ENCODE peak calls at places on chromosomes 4 and X, in nine cellular contexts. M, Y, D, B, X, J, O, N and A are unnamed samples.

GRCh38 chrX:25198891-25199290 is 183.1 kb upstream of the ARX start:
- DNase-seq in M (no peak), Y (no peak), D (no peak), B (no peak), X (no peak), J (no peak), O (no peak), N (no peak), A (no peak)

GRCh38 chr4:39614487-39615162 is 24.0 kb downstream of the SMIM14 start:
- DNase-seq in M (no peak), Y (no peak), D (peak), B (no peak), X (peak), J (no peak), O (no peak), N (no peak), A (no peak)

GRCh38 chr4:13944095-13944501 is 316.6 kb upstream of the BOD1L1 start:
- DNase-seq in M (no peak), Y (no peak), D (no peak), B (no peak), X (no peak), J (no peak), O (peak), N (no peak), A (no peak)

GRCh38 chr4:23962462-23962861 is 72.6 kb upstream of the PPARGC1A start:
- DNase-seq in M (no peak), Y (no peak), D (no peak), B (no peak), X (no peak), J (no peak), O (no peak), N (no peak), A (no peak)

GRCh38 chr4:20984011-20984836 is 284.0 kb downstream of the PACRGL start:
- DNase-seq in M (no peak), Y (no peak), D (no peak), B (no peak), X (no peak), J (no peak), O (no peak), N (no peak), A (no peak)

GRCh38 chr4:68490826-68491457 is 43.7 kb downstream of the TMPRSS11E start:
- DNase-seq in M (no peak), Y (peak), D (no peak), B (no peak), X (peak), J (no peak), O (no peak), N (peak), A (no peak)

GRCh38 chr4:77465271-77465670 is 140.3 kb upstream of the CXCL13 start:
- DNase-seq in M (no peak), Y (peak), D (no peak), B (no peak), X (peak), J (no peak), O (no peak), N (peak), A (no peak)

GRCh38 chr4:7146764-7147071 is 45.6 kb upstream of the SORCS2 start:
- DNase-seq in M (no peak), Y (no peak), D (no peak), B (no peak), X (no peak), J (no peak), O (no peak), N (no peak), A (no peak)

GRCh38 chr4:108838451-108838850 is 75.6 kb upstream of the ETNPPL start:
- DNase-seq in M (no peak), Y (no peak), D (no peak), B (no peak), X (no peak), J (no peak), O (no peak), N (no peak), A (no peak)

GRCh38 chr4:103484521-103484920 is 235.3 kb downstream of the TACR3 start:
- DNase-seq in M (no peak), Y (no peak), D (no peak), B (no peak), X (no peak), J (no peak), O (no peak), N (no peak), A (no peak)

GRCh38 chr4:144410230-144410783 is 235.6 kb upstream of the HHIP start:
- DNase-seq in M (no peak), Y (no peak), D (no peak), B (no peak), X (no peak), J (no peak), O (no peak), N (no peak), A (no peak)
- H3K4me3 ChIP-seq in M (no peak), Y (no peak), D (no peak), B (no peak), X (no peak), J (no peak), O (no peak), N (no peak), A (no peak)

GRCh38 chr4:54227261-54228063 is 1.6 kb upstream of the PDGFRA start:
- DNase-seq in M (peak), Y (no peak), D (peak), B (peak), X (peak), J (peak), O (no peak), N (no peak), A (no peak)
- H3K4me3 ChIP-seq in M (peak), Y (no peak), D (peak), B (peak), X (peak), J (peak), O (peak), N (no peak), A (peak)

DNA sequence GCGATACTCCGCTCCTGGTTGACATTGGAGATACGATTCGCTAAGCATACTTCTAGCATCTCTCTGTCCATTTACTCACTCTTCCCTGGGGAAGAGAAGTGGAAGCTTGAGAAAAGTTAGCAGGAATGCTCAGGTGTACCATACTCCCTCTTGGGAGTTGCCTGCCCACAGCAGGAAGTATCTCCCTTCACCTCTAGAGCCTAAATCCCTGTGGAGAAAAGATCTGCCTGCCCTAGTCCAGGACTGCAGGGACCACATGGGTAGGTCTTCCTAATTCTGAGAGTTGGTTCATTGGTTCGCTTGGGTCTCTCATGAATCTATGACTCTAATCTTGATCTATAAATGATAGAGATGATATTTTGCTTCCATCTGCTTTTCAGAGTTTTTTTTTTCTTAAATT is 26.3 kb upstream of the MAPK10 start:
- DNase-seq in M (no peak), Y (no peak), D (no peak), B (no peak), X (no peak), J (no peak), O (no peak), N (no peak), A (no peak)
- H3K4me3 ChIP-seq in M (no peak), Y (no peak), D (no peak), B (no peak), X (no peak), J (no peak), O (no peak), N (no peak), A (no peak)

GRCh38 chrX:68832516-68833447 is 4.0 kb downstream of the EFNB1 start:
- DNase-seq in M (peak), Y (peak), D (no peak), B (no peak), X (no peak), J (no peak), O (no peak), N (no peak), A (no peak)
- H3K4me3 ChIP-seq in M (no peak), Y (no peak), D (peak), B (no peak), X (peak), J (peak), O (peak), N (no peak), A (no peak)

GRCh38 chrX:66015152-66015827 is 24.6 kb downstream of the VSIG4 start:
- DNase-seq in M (peak), Y (peak), D (no peak), B (no peak), X (no peak), J (no peak), O (no peak), N (no peak), A (peak)
- H3K4me3 ChIP-seq in M (no peak), Y (no peak), D (no peak), B (no peak), X (no peak), J (peak), O (no peak), N (no peak), A (peak)

GRCh38 chr4:57098415-57098814 is 11.8 kb downstream of the IGFBP7 start:
- DNase-seq in M (no peak), Y (no peak), D (no peak), B (no peak), X (no peak), J (no peak), O (no peak), N (no peak), A (no peak)

GRCh38 chr4:57099363-57099762 is 10.8 kb downstream of the IGFBP7 start:
- DNase-seq in M (no peak), Y (no peak), D (no peak), B (no peak), X (no peak), J (no peak), O (no peak), N (no peak), A (no peak)

GRCh38 chr4:57098945-57099344 is 11.2 kb downstream of the IGFBP7 start:
- DNase-seq in M (no peak), Y (no peak), D (peak), B (no peak), X (peak), J (no peak), O (no peak), N (no peak), A (no peak)

GRCh38 chr4:57095956-57096355 is 14.2 kb downstream of the IGFBP7 start:
- DNase-seq in M (no peak), Y (no peak), D (no peak), B (no peak), X (no peak), J (no peak), O (no peak), N (no peak), A (no peak)

DNA sequence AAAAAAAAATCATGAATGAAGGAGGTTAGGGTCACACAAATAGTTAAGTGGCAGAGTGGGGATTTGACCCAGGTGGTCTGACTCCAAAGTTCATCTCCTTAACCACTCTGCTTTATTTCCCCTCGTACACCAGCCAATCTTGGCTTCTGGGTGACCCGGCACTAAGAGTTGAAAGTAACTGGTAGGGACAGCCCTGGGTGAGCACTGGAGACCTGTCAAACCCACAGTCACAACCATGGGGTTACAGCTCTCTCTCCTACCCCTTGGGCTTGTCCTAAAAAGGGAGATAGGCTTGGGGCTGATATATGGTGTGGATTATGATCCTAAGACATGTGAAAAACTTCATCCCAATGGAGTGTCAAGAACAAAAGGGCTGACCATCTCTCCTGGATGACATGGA is 12.5 kb downstream of the IGFBP7 start:
- DNase-seq in M (no peak), Y (no peak), D (no peak), B (no peak), X (no peak), J (no peak), O (no peak), N (no peak), A (no peak)
- H3K4me3 ChIP-seq in M (no peak), Y (no peak), D (no peak), B (no peak), X (no peak), J (no peak), O (no peak), N (no peak), A (no peak)

GRCh38 chrX:103794117-103794516 is 17.5 kb downstream of the PLP1 start:
- DNase-seq in M (no peak), Y (no peak), D (no peak), B (no peak), X (no peak), J (no peak), O (no peak), N (no peak), A (no peak)

GRCh38 chrX:103792916-103793540 is 16.4 kb downstream of the PLP1 start:
- DNase-seq in M (no peak), Y (no peak), D (peak), B (no peak), X (peak), J (no peak), O (no peak), N (no peak), A (no peak)

GRCh38 chrX:103791826-103792458 is 15.3 kb downstream of the PLP1 start:
- DNase-seq in M (no peak), Y (no peak), D (no peak), B (no peak), X (no peak), J (no peak), O (no peak), N (no peak), A (no peak)

GRCh38 chrX:103791233-103791632 is 14.6 kb downstream of the PLP1 start:
- DNase-seq in M (no peak), Y (no peak), D (no peak), B (no peak), X (no peak), J (no peak), O (no peak), N (no peak), A (no peak)

GRCh38 chrX:103793541-103793932 is 16.9 kb downstream of the PLP1 start:
- DNase-seq in M (no peak), Y (no peak), D (no peak), B (no peak), X (no peak), J (no peak), O (no peak), N (no peak), A (no peak)
- H3K4me3 ChIP-seq in M (no peak), Y (no peak), D (no peak), B (no peak), X (peak), J (no peak), O (no peak), N (no peak), A (no peak)

GRCh38 chrX:19332983-19333382 is 10.7 kb upstream of the PDHA1 start:
- DNase-seq in M (no peak), Y (peak), D (no peak), B (no peak), X (peak), J (peak), O (peak), N (no peak), A (no peak)
- H3K4me3 ChIP-seq in M (no peak), Y (no peak), D (no peak), B (no peak), X (no peak), J (no peak), O (no peak), N (no peak), A (no peak)

DNA sequence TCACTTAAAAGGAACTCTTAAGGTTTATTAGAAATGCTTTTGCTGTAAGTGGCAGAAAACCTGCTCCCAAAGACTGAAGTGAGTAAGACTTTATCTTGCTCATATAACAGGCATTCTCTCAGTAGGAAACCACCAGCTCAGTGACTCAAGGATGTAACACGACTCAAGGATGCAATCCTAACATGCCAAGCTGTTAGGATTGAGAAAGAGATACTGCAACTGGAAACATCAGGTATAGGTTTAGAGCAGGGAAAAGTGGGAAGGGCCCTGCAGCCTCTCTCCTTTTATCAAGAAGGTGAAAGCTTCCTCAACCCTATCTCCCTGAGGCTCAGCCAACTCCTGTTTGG is 11.9 kb upstream of the SLC9A7 start:
- DNase-seq in M (no peak), Y (no peak), D (peak), B (no peak), X (peak), J (no peak), O (no peak), N (no peak), A (no peak)
- H3K4me3 ChIP-seq in M (no peak), Y (no peak), D (no peak), B (no peak), X (peak), J (no peak), O (no peak), N (no peak), A (no peak)

GRCh38 chr4:56684320-56684719 is 3.2 kb upstream of the HOPX start:
- DNase-seq in M (no peak), Y (no peak), D (no peak), B (no peak), X (peak), J (no peak), O (no peak), N (no peak), A (no peak)

GRCh38 chr4:56683455-56683854 is 2.4 kb upstream of the HOPX start:
- DNase-seq in M (no peak), Y (no peak), D (no peak), B (no peak), X (no peak), J (no peak), O (no peak), N (no peak), A (no peak)

GRCh38 chr4:56681849-56682175 is 716 bp upstream of the HOPX start:
- DNase-seq in M (no peak), Y (no peak), D (no peak), B (no peak), X (no peak), J (no peak), O (no peak), N (no peak), A (no peak)

GRCh38 chr4:56680266-56680665 is 830 bp downstream of the HOPX start:
- DNase-seq in M (no peak), Y (no peak), D (no peak), B (no peak), X (no peak), J (no peak), O (no peak), N (no peak), A (no peak)

GRCh38 chr4:56681158-56681848 is at the start of gene HOPX:
- DNase-seq in M (no peak), Y (no peak), D (no peak), B (no peak), X (peak), J (no peak), O (peak), N (peak), A (peak)
- H3K4me3 ChIP-seq in M (peak), Y (no peak), D (no peak), B (no peak), X (peak), J (no peak), O (peak), N (no peak), A (no peak)